ENCODE peak calls at places on chromosome 9, in seven cellular contexts. J is substantia nigra; E is GM03348; Q is NB4; P is endothelial cell; C is activated T-helper 1 cell treated with anti-CD3 and anti-CD28 coated beads, Interleukin-12 subunit alpha, Interleukin-12 subunit beta, Interleukin-2, Interleukin-4 antibody, amounts not matched to agents 30 ng/mL and 10 ng/mL and 1 ng/mL, durations not matched to agents 14 hours and 24 hours and 36 hours; M is effector CD4-positive, alpha-beta T cell. R is an unnamed sample.
A peak's percentile ranks its signal among the peaks of the same experiment; 100 is the strongest.

GRCh38 chr9:126613656-126614055 is at the start of gene LMX1B:
- DNase-seq in P (no peak), J (no peak), Q (no peak), M (no peak), C (no peak), E (peak; percentile 62), R (peak; percentile 62)

GRCh38 chr9:21265421-21266189 is 25.8 kb upstream of the IFNA14 start:
- DNase-seq in E (no peak), P (no peak), C (no peak), Q (no peak), M (no peak), J (no peak), R (no peak)

GRCh38 chr9:4145482-4145881 is 154.4 kb downstream of the GLIS3 start:
- DNase-seq in E (no peak), J (no peak), C (no peak), Q (no peak), P (no peak), M (no peak), R (no peak)

GRCh38 chr9:78131969-78132687 is 100.5 kb upstream of the GNAQ start:
- DNase-seq in C (no peak), J (no peak), Q (no peak), P (no peak), M (no peak), E (peak; percentile 20), R (no peak)

GRCh38 chr9:75574569-75574968 is 315.9 kb upstream of the PCSK5 start:
- DNase-seq in C (no peak), E (no peak), Q (no peak), P (no peak), M (no peak), J (no peak), R (no peak)

GRCh38 chr9:130931508-130932150 is 7.4 kb downstream of the FIBCD1 start:
- DNase-seq in C (no peak), J (no peak), Q (no peak), M (no peak), E (no peak), P (no peak), R (no peak)

GRCh38 chr9:93129286-93129685 is 4.8 kb downstream of the NINJ1 start:
- DNase-seq in C (no peak), E (no peak), J (peak; percentile 30), M (no peak), P (peak; percentile 42), Q (no peak), R (no peak)

GRCh38 chr9:90053027-90053426 is 448.2 kb downstream of the GADD45G start:
- DNase-seq in Q (peak; percentile 30), M (no peak), J (no peak), E (no peak), C (no peak), P (no peak), R (no peak)

GRCh38 chr9:92969516-92970466 is 22.5 kb downstream of the FGD3 start:
- DNase-seq in E (no peak), J (no peak), C (no peak), P (no peak), Q (no peak), M (no peak), R (no peak)

GRCh38 chr9:76545191-76545590 is 86.2 kb downstream of the GCNT1 start:
- DNase-seq in P (no peak), Q (no peak), M (no peak), J (no peak), C (no peak), E (no peak), R (no peak)

GRCh38 chr9:4277531-4277991 is 22.3 kb downstream of the GLIS3 start:
- DNase-seq in J (no peak), P (no peak), E (peak; percentile 13), C (no peak), Q (no peak), M (no peak), R (no peak)

GRCh38 chr9:133786936-133787748 is 49.0 kb upstream of the SARDH start:
- DNase-seq in P (no peak), Q (no peak), J (no peak), E (no peak), C (no peak), M (no peak), R (no peak)

GRCh38 chr9:98766548-98766947 is 29.8 kb downstream of the ANKS6 start:
- DNase-seq in M (no peak), Q (peak; percentile 78), P (no peak), C (no peak), E (no peak), J (no peak), R (no peak)

GRCh38 chr9:13705913-13706312 is 426.4 kb upstream of the MPDZ start:
- DNase-seq in C (no peak), M (no peak), Q (no peak), E (peak; percentile 27), J (no peak), P (no peak), R (peak; percentile 72)

GRCh38 chr9:98551511-98552286 is 157.0 kb downstream of the GABBR2 start:
- DNase-seq in J (no peak), E (peak; percentile 80), Q (no peak), C (no peak), M (no peak), P (no peak), R (peak; percentile 82)

GRCh38 chr9:31519011-31519410 is 865.4 kb upstream of the ACO1 start:
- DNase-seq in E (no peak), C (peak; percentile 7), J (no peak), P (no peak), M (no peak), Q (no peak), R (no peak)

GRCh38 chr9:134492281-134492691 is 149.3 kb upstream of the COL5A1 start:
- DNase-seq in J (no peak), P (no peak), E (peak; percentile 94), M (no peak), C (no peak), Q (no peak), R (peak; percentile 97)

GRCh38 chr9:138038244-138038671 is 160.7 kb downstream of the CACNA1B start:
- DNase-seq in M (no peak), E (no peak), C (no peak), P (no peak), J (no peak), Q (no peak), R (no peak)

GRCh38 chr9:107309271-107309670 is 26.2 kb downstream of the RAD23B start:
- DNase-seq in J (no peak), P (no peak), C (no peak), M (no peak), Q (no peak), E (no peak), R (no peak)

GRCh38 chr9:81369136-81369535 is 320.2 kb downstream of the TLE1 start:
- DNase-seq in C (no peak), P (no peak), M (no peak), Q (no peak), E (no peak), J (no peak), R (no peak)

GRCh38 chr9:37602817-37603216 is 10.4 kb upstream of the TOMM5 start:
- DNase-seq in Q (no peak), E (no peak), C (no peak), P (no peak), J (no peak), M (no peak), R (no peak)

GRCh38 chr9:7146582-7146981 is 388.8 kb downstream of the KDM4C start:
- DNase-seq in E (no peak), J (no peak), M (no peak), Q (no peak), P (no peak), C (no peak), R (no peak)

GRCh38 chr9:115158666-115159481 is 40.9 kb upstream of the TNC start:
- DNase-seq in P (no peak), Q (no peak), C (no peak), E (no peak), J (no peak), M (no peak), R (peak; percentile 94)

GRCh38 chr9:113056191-113057106 is at the start of gene ZFP37:
- DNase-seq in P (peak; percentile 89), E (peak; percentile 96), M (peak; percentile 47), Q (no peak), C (peak; percentile 38), J (peak; percentile 88), R (peak; percentile 97)

GRCh38 chr9:133643362-133643755 is 7.2 kb downstream of the DBH start:
- DNase-seq in C (no peak), P (no peak), M (no peak), Q (no peak), J (no peak), E (no peak), R (no peak)

GRCh38 chr9:37503736-37504135 is 18.0 kb downstream of the POLR1E start:
- DNase-seq in Q (peak; percentile 44), M (no peak), C (no peak), E (no peak), J (no peak), P (no peak), R (no peak)

GRCh38 chr9:8666060-8666459 is 866.5 kb upstream of the DMAC1 start:
- DNase-seq in E (no peak), Q (no peak), C (no peak), P (no peak), M (no peak), J (no peak), R (no peak)

R was measured in AG10803.